ENCODE peak calls at places on chromosomes 4 and X, in six cellular contexts. I is OCI-LY7, K is HepG2, T is AG04449, E is DND-41, F is right atrium auricular region. J is an unnamed sample.
A peak's percentile ranks its signal among the peaks of the same experiment; 100 is the strongest.

GRCh38 chrX:95505721-95506120 is 1178.9 kb upstream of the DIAPH2 start:
- DNase-seq in I (no peak), K (no peak), T (no peak), E (no peak), F (no peak), J (no peak)

GRCh38 chr4:5157721-5158390 is 106.6 kb downstream of the STK32B start:
- DNase-seq in I (no peak), K (no peak), T (no peak), E (no peak), F (no peak), J (no peak)

GRCh38 chrX:3549442-3549875 is 164.0 kb downstream of the PRKX start:
- DNase-seq in I (no peak), K (no peak), T (no peak), E (no peak), F (no peak), J (no peak)

GRCh38 chr4:9925750-9926439 is 95.4 kb downstream of the SLC2A9 start:
- DNase-seq in I (no peak), K (no peak), T (no peak), E (no peak), F (no peak), J (no peak)

GRCh38 chr4:185874516-185875230 is 62.7 kb upstream of the SORBS2 start:
- DNase-seq in I (no peak), K (no peak), T (no peak), E (no peak), F (no peak), J (no peak)

GRCh38 chr4:94621491-94622080 is 136.2 kb upstream of the BMPR1B start:
- DNase-seq in I (peak; percentile 48), K (peak; percentile 28), T (no peak), E (peak; percentile 42), F (no peak), J (no peak)

GRCh38 chr4:5888706-5889696 is 3.9 kb downstream of the CRMP1 start:
- DNase-seq in I (no peak), K (no peak), T (no peak), E (no peak), F (no peak), J (no peak)

GRCh38 chr4:77636902-77637301 is 31.3 kb downstream of the CXCL13 start:
- DNase-seq in I (peak; percentile 34), K (peak; percentile 83), T (peak; percentile 49), E (no peak), F (no peak), J (peak; percentile 93)

GRCh38 chr4:140014284-140014683 is 139.7 kb downstream of the MAML3 start:
- DNase-seq in I (no peak), K (no peak), T (no peak), E (no peak), F (no peak), J (no peak)

GRCh38 chr4:24551492-24552330 is 32.6 kb downstream of the DHX15 start:
- DNase-seq in I (no peak), K (no peak), T (no peak), E (no peak), F (no peak), J (no peak)

GRCh38 chrX:68488657-68489056 is 10.2 kb upstream of the YIPF6 start:
- DNase-seq in I (no peak), K (peak; percentile 89), T (no peak), E (no peak), F (no peak), J (no peak)

DNA sequence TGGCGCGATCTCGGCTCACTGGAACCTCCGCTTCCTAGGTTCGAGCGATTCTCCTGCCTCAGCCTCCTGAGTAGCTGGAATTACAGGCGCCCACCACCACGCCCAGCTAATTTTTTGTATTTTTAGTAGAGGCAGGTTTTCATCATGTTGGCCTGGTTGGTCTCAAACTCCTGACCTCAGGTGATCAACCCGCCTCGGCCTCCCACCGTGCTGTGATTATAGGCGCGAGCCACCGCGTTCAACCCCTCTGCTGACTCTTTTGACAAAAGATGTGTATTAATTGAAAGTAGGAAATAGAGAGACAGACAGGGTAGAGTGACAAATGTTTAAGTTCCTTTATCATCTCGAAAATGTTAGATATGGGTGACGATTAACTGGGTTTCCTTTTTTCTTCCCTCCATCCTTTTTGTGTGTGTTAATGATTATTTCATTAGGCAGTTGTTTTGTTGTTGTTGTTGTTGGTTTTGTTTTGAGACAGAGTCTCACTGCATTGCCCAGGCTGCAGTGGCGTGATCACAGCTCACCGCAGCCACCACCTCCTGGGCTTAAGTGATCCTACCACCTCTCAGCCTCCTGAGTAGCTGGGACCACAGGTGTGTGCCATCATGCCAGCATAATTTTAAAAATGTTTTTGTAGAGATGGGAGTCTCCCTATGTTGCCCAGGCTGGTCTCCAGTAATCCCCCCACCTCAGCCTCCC is 79.5 kb downstream of the KDM6A start:
- DNase-seq in I (no peak), K (no peak), T (no peak), E (no peak), F (no peak), J (no peak)
- H3K4me3 ChIP-seq in I (no peak overlapping the region), K (no peak overlapping the region), T (no peak overlapping the region), E (no peak overlapping the region), F (no peak overlapping the region), J (no peak overlapping the region)

GRCh38 chr4:2459589-2460349 is 9.1 kb upstream of the RNF4 start:
- DNase-seq in I (no peak), K (no peak), T (no peak), E (no peak), F (no peak), J (no peak)
- H3K4me3 ChIP-seq in I (no peak overlapping the region), K (no peak overlapping the region), T (no peak overlapping the region), E (no peak overlapping the region), F (no peak overlapping the region), J (no peak overlapping the region)

GRCh38 chrX:145821898-145822567 is 4.4 kb downstream of the SLITRK2 start:
- DNase-seq in I (no peak), K (no peak), T (no peak), E (no peak), F (no peak), J (no peak)
- H3K4me3 ChIP-seq in I (no peak overlapping the region), K (no peak overlapping the region), T (no peak overlapping the region), E (no peak overlapping the region), F (no peak overlapping the region), J (no peak overlapping the region)

GRCh38 chr4:152118819-152119553 is 358.2 kb upstream of the GATB start:
- DNase-seq in I (no peak), K (no peak), T (no peak), E (no peak), F (no peak), J (no peak)
- H3K4me3 ChIP-seq in I (no peak overlapping the region), K (no peak overlapping the region), T (no peak overlapping the region), E (no peak overlapping the region), F (no peak overlapping the region), J (no peak overlapping the region)

J was measured in skeletal muscle cell.